ENCODE peak calls at places on chromosomes 3 and 15, in four cellular contexts. G is substantia nigra, Z is adipocyte, K is NCI-H460. N is an unnamed sample.
A peak's percentile ranks its signal among the peaks of the same experiment; 100 is the strongest.

GRCh38 chr3:4822568-4822967 is 156.7 kb upstream of the BHLHE40 start:
- DNase-seq in Z (no peak), G (no peak), K (no peak), N (no peak)

GRCh38 chr15:42059661-42060476 is 34.5 kb downstream of the PLA2G4D start:
- DNase-seq in K (peak; percentile 43), G (no peak), Z (peak; percentile 68), N (peak; percentile 35)

GRCh38 chr15:63156708-63157065 is 590 bp downstream of the RPS27L start:
- DNase-seq in G (peak; percentile 30), Z (peak; percentile 74), K (peak; percentile 13), N (peak; percentile 48)

GRCh38 chr3:9247361-9248231 is 1.9 kb downstream of the SRGAP3 start:
- DNase-seq in Z (no peak), K (no peak), G (no peak), N (peak; percentile 29)

GRCh38 chr3:99789322-99789721 is 28.3 kb upstream of the CMSS1 start:
- DNase-seq in G (no peak), Z (peak; percentile 88), K (peak; percentile 48), N (peak; percentile 39)

GRCh38 chr3:71487418-71487817 is 96.1 kb downstream of the FOXP1 start:
- DNase-seq in Z (no peak), G (no peak), K (no peak), N (no peak)

GRCh38 chr3:148789156-148789555 is 38.5 kb upstream of the CPB1 start:
- DNase-seq in G (peak; percentile 3), Z (peak; percentile 82), K (no peak), N (no peak)

GRCh38 chr3:105401691-105402149 is 35.0 kb downstream of the ALCAM start:
- DNase-seq in G (no peak), K (no peak), Z (no peak), N (no peak)

GRCh38 chr3:159619341-159619885 is 369.2 kb upstream of the IL12A start:
- DNase-seq in K (no peak), Z (peak; percentile 74), G (no peak), N (no peak)

GRCh38 chr15:32919749-32920414 is 202.1 kb downstream of the GREM1 start:
- DNase-seq in G (no peak), Z (peak; percentile 97), K (no peak), N (no peak)

GRCh38 chr3:51478630-51479029 is 21.2 kb downstream of the DCAF1 start:
- DNase-seq in G (no peak), K (no peak), Z (no peak), N (no peak)

GRCh38 chr15:41958002-41958420 is 14.3 kb downstream of the EHD4 start:
- DNase-seq in Z (no peak), K (no peak), G (no peak), N (no peak)

GRCh38 chr15:91099616-91100560 is at the start of gene SV2B:
- DNase-seq in G (no peak), Z (peak; percentile 41), K (no peak), N (peak; percentile 74)

GRCh38 chr3:41103200-41103599 is 96.1 kb upstream of the CTNNB1 start:
- DNase-seq in G (no peak), K (no peak), Z (no peak), N (no peak)

GRCh38 chr3:188848947-188849346 is 322.8 kb upstream of the TPRG1 start:
- DNase-seq in K (no peak), G (no peak), Z (no peak), N (no peak)

GRCh38 chr3:89571707-89572106 is 464.3 kb downstream of the EPHA3 start:
- DNase-seq in Z (no peak), G (no peak), K (no peak), N (peak; percentile 45)

GRCh38 chr3:18891641-18892040 is 256.7 kb upstream of the KCNH8 start:
- DNase-seq in Z (no peak), K (no peak), G (no peak), N (no peak)

GRCh38 chr3:36456784-36457183 is 76.5 kb downstream of the STAC start:
- DNase-seq in K (no peak), G (no peak), Z (no peak), N (no peak)

GRCh38 chr3:132261501-132261900 is 55.7 kb upstream of the ACP3 start:
- DNase-seq in K (no peak), G (no peak), Z (no peak), N (no peak)

GRCh38 chr15:63603516-63603915 is 6.3 kb downstream of the FBXL22 start:
- DNase-seq in K (no peak), Z (no peak), G (no peak), N (peak; percentile 53)

GRCh38 chr15:85623648-85624047 is 171.1 kb downstream of the KLHL25 start:
- DNase-seq in Z (peak; percentile 64), G (no peak), K (no peak), N (no peak)

GRCh38 chr15:32641517-32642059 is at the start of gene SCG5:
- DNase-seq in G (peak; percentile 55), K (no peak), Z (no peak), N (peak; percentile 82)

GRCh38 chr3:162586591-162586990 is 1090.0 kb downstream of the OTOL1 start:
- DNase-seq in Z (peak; percentile 26), K (no peak), G (no peak), N (no peak)

GRCh38 chr15:78909160-78909695 is 35.6 kb downstream of the CTSH start:
- DNase-seq in Z (no peak), K (no peak), G (no peak), N (no peak)

GRCh38 chr15:83282141-83282540 is 2.3 kb downstream of the BNC1 start:
- DNase-seq in K (no peak), G (no peak), Z (no peak), N (no peak)

GRCh38 chr3:119647843-119648575 is 12.4 kb downstream of the POPDC2 start:
- DNase-seq in K (no peak), G (no peak), Z (no peak), N (no peak)

GRCh38 chr3:133230191-133230590 is 169.7 kb upstream of the BFSP2 start:
- DNase-seq in K (no peak), G (no peak), Z (no peak), N (no peak)

GRCh38 chr15:91515188-91515754 is 338.2 kb upstream of the SLCO3A1 start:
- DNase-seq in G (no peak), K (no peak), Z (peak; percentile 67), N (no peak)

GRCh38 chr3:29677421-29677820 is 396.6 kb downstream of the RBMS3 start:
- DNase-seq in K (no peak), G (no peak), Z (no peak), N (no peak)

GRCh38 chr3:89426060-89426459 is 318.6 kb downstream of the EPHA3 start:
- DNase-seq in Z (no peak), K (no peak), G (no peak), N (no peak)

GRCh38 chr3:127492426-127492825 is 98.1 kb downstream of the TPRA1 start:
- DNase-seq in Z (no peak), K (no peak), G (no peak), N (no peak)

GRCh38 chr3:178384302-178384939 is 151.8 kb upstream of the KCNMB2 start:
- DNase-seq in G (no peak), K (no peak), Z (peak; percentile 37), N (no peak)

GRCh38 chr3:10224794-10225660 is 23.2 kb upstream of the TATDN2 start:
- DNase-seq in G (peak; percentile 82), K (peak; percentile 58), Z (peak; percentile 82), N (peak; percentile 90)

GRCh38 chr15:77654975-77655374 is 22.3 kb upstream of the LINGO1 start:
- DNase-seq in G (no peak), K (peak; percentile 15), Z (no peak), N (no peak)

GRCh38 chr15:85789496-85789875 is 5.2 kb downstream of the KLHL25 start:
- DNase-seq in G (no peak), K (no peak), Z (no peak), N (no peak)

GRCh38 chr3:46006243-46006642 is 10.6 kb upstream of the FYCO1 start:
- DNase-seq in Z (no peak), K (no peak), G (no peak), N (no peak)